ENCODE peak calls at places on chromosomes 2 and 18, in five cellular contexts. W is AG08395, M is NCI-H1436, T is RPMI8226, R is HEK293T. Q is an unnamed sample.

GRCh38 chr2:20457027-20457426 is 10.2 kb downstream of the RHOB start:
- DNase-seq in W (peak), M (no peak), R (no peak), T (no peak), Q (no peak)

GRCh38 chr2:198928026-198928425 is 529.7 kb downstream of the SATB2 start:
- DNase-seq in T (no peak), W (no peak), R (no peak), M (no peak), Q (peak)

GRCh38 chr18:62017618-62018017 is 124.8 kb upstream of the RNF152 start:
- DNase-seq in T (no peak), R (no peak), M (no peak), W (no peak), Q (no peak)

GRCh38 chr2:101698419-101699190 is 1.1 kb downstream of the MAP4K4 start:
- DNase-seq in R (peak), M (no peak), W (no peak), T (no peak), Q (peak)

GRCh38 chr2:229591611-229592010 is 122.7 kb downstream of the DNER start:
- DNase-seq in T (no peak), W (no peak), R (no peak), M (peak), Q (no peak)

GRCh38 chr18:52200406-52200805 is 139.6 kb upstream of the DCC start:
- DNase-seq in T (no peak), W (no peak), R (no peak), M (no peak), Q (no peak)

GRCh38 chr18:23805898-23806297 is 116.6 kb downstream of the LAMA3 start:
- DNase-seq in T (no peak), W (peak), R (no peak), M (no peak), Q (peak)

GRCh38 chr2:75098856-75099255 is 100.5 kb downstream of the TACR1 start:
- DNase-seq in M (no peak), W (peak), T (peak), R (peak), Q (peak)

GRCh38 chr2:187497858-187498463 is 49.9 kb upstream of the CALCRL start:
- DNase-seq in M (no peak), T (no peak), W (no peak), R (no peak), Q (no peak)

GRCh38 chr18:75779450-75779849 is 351.9 kb upstream of the SMIM21 start:
- DNase-seq in T (no peak), R (no peak), W (no peak), M (no peak), Q (no peak)

Q was measured in AG20443.